ENCODE peak calls at places on chromosomes 13 and 19, in seven cellular contexts. R is lower lobe of right lung, F is astrocyte of the spinal cord, Y is fibroblast of lung, W is endodermal cell, U is AG09319, J is AG04450. H is an unnamed sample.

GRCh38 chr13:107563099-107563925 is 652.0 kb downstream of the LIG4 start:
- DNase-seq in Y (no peak), U (no peak), J (no peak), R (no peak), W (no peak), F (no peak), H (no peak)

GRCh38 chr13:43146400-43146799 is 123.0 kb downstream of the DNAJC15 start:
- DNase-seq in U (no peak), J (no peak), Y (no peak), W (no peak), R (no peak), F (no peak), H (no peak)

GRCh38 chr13:24997367-24997967 is 98.5 kb upstream of the PABPC3 start:
- DNase-seq in F (peak), W (no peak), Y (peak), J (no peak), R (no peak), U (no peak), H (peak)

GRCh38 chr13:42420304-42420703 is 148.4 kb downstream of the AKAP11 start:
- DNase-seq in R (no peak), F (no peak), U (no peak), Y (no peak), J (no peak), W (no peak), H (no peak)

GRCh38 chr13:45167611-45168554 is 33.0 kb downstream of the KCTD4 start:
- DNase-seq in W (no peak), J (no peak), R (peak), Y (no peak), U (no peak), F (no peak), H (peak)

GRCh38 chr13:52847322-52847681 is 1.1 kb downstream of the PCDH8 start:
- DNase-seq in R (no peak), J (no peak), F (no peak), U (no peak), W (no peak), Y (no peak), H (no peak)

GRCh38 chr19:32570081-32570785 is 10.8 kb upstream of the PDCD5 start:
- DNase-seq in W (peak), F (peak), R (no peak), U (peak), Y (peak), J (peak), H (peak)

GRCh38 chr19:48724796-48725753 is 5.5 kb upstream of the MAMSTR start:
- DNase-seq in J (peak), R (no peak), F (peak), U (no peak), Y (peak), W (peak), H (peak)

GRCh38 chr13:38680912-38681311 is 6.0 kb upstream of the FREM2 start:
- DNase-seq in W (no peak), J (no peak), R (no peak), U (no peak), F (no peak), Y (no peak), H (no peak)

GRCh38 chr19:44644391-44645016 is 794 bp downstream of the PVR start:
- DNase-seq in F (peak), R (peak), U (no peak), J (no peak), Y (peak), W (peak), H (peak)

GRCh38 chr19:49672131-49672919 is 4.7 kb upstream of the PRMT1 start:
- DNase-seq in U (no peak), R (peak), Y (peak), F (peak), W (peak), J (no peak), H (peak)

GRCh38 chr19:30069535-30070197 is 127.6 kb downstream of the URI1 start:
- DNase-seq in Y (no peak), F (no peak), R (no peak), W (peak), U (no peak), J (no peak), H (no peak)

GRCh38 chr13:75705395-75705794 is 69.3 kb downstream of the LMO7 start:
- DNase-seq in U (no peak), J (no peak), W (no peak), F (peak), R (no peak), Y (peak), H (peak)

GRCh38 chr19:12796146-12797071 is 5.1 kb downstream of the JUNB start:
- DNase-seq in R (peak), F (peak), J (no peak), W (peak), Y (peak), U (peak), H (peak)

GRCh38 chr13:109989155-109989554 is 202.8 kb upstream of the IRS2 start:
- DNase-seq in J (no peak), R (no peak), U (no peak), F (peak), W (peak), Y (peak), H (peak)

GRCh38 chr13:46168341-46168740 is 13.6 kb downstream of the LCP1 start:
- DNase-seq in J (no peak), W (no peak), U (no peak), Y (no peak), F (no peak), R (peak), H (peak)

DNA sequence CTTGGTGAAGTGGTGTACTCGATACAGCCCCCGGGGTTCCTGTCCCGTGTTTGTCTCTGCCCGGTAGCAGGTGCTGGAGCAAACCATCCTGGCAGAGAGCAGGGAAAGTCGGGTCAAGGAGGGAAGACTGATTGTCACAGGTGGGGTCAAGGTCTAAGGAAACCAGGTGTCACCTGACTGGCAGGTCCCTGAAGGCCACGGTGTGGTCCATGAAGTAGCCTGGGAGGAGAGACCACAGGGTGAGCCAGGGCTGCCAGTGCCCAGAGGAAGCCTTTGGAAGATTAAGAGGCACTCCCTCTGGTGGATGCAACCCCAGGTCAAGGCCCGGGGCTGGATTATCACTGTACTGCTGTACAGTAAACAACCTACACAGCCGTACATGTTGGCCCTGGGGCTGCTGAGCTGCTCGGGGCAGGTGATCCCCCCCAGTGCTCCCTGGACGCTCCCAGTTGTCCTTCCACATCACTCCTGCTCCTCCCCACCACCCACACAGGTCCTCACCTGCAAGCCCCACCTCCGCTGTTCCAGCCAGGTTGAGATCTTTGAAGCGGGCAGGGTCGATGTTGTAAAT is 6.0 kb upstream of the CCER2 start:
- DNase-seq in W (no peak), J (no peak), U (no peak), Y (no peak), F (no peak), R (peak), H (peak)
- TF ChIP-seq CTCF in W (peak), J (peak), U (no peak), Y (no peak), F (peak), R (no peak), H (peak)

GRCh38 chr13:113220877-113221276 is 11.5 kb downstream of the CUL4A start:
- DNase-seq in J (no peak), F (no peak), Y (peak), W (peak), U (no peak), R (no peak), H (peak)
- TF ChIP-seq CTCF in J (peak), F (peak), Y (peak), W (peak), U (peak), R (no peak), H (peak)

DNA sequence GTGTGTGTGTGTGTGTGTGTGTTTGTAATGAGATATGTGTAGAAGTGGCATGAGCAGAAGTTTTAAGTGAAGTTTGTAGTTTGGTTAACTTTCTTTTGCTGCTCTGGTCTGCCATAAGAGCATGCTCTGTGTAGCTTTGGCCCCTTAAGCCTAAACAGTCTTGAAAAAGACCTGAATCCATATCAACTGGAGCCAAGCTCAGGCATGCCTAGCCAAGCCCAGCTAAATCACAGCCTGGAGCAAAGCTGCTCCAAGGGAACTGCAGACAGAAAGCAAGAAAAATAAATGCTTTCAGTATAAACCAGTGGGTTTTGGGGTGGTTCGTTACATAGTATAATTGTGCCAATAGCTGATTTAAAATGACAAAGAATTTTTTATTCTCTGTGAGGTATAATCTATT is 144.1 kb upstream of the SLITRK5 start:
- DNase-seq in W (no peak), F (no peak), Y (no peak), U (no peak), R (no peak), J (no peak), H (no peak)
- TF ChIP-seq CTCF in W (no peak), F (no peak), Y (no peak), U (no peak), R (no peak), J (no peak), H (no peak)

GRCh38 chr13:95552539-95553270 is at the start of gene CLDN10:
- DNase-seq in Y (no peak), W (peak), R (no peak), U (no peak), F (no peak), J (no peak), H (no peak)
- TF ChIP-seq CTCF in Y (no peak), W (peak), R (no peak), U (no peak), F (no peak), J (no peak), H (no peak)

GRCh38 chr13:77062097-77062496 is 35.1 kb upstream of the FBXL3 start:
- DNase-seq in W (no peak), F (no peak), U (no peak), Y (peak), R (no peak), J (no peak), H (peak)
- TF ChIP-seq CTCF in W (no peak), F (no peak), U (no peak), Y (no peak), R (no peak), J (no peak), H (no peak)

H was measured in fibroblast of pulmonary artery.